ENCODE peak calls at places on chromosome 7, in seven cellular contexts. N is IMR-90, H is left ventricle myocardium inferior, A is MM.1S, E is lower leg skin, S is heart left ventricle, O is MCF 10A. B is an unnamed sample.

GRCh38 chr7:17625038-17625437 is 315.3 kb downstream of the SNX13 start:
- DNase-seq in N (peak), H (no peak), A (no peak), E (no peak), S (no peak), O (no peak), B (no peak)

GRCh38 chr7:45662540-45663166 is 88.5 kb downstream of the ADCY1 start:
- DNase-seq in N (no peak), H (no peak), A (no peak), E (peak), S (no peak), O (no peak), B (no peak)

GRCh38 chr7:100835903-100836811 is 8.8 kb upstream of the EPHB4 start:
- DNase-seq in N (no peak), H (peak), A (no peak), E (peak), S (peak), O (no peak), B (peak)

GRCh38 chr7:575425-576366 is 56.0 kb upstream of the PDGFA start:
- DNase-seq in N (no peak), H (no peak), A (no peak), E (no peak), S (no peak), O (no peak), B (no peak)

GRCh38 chr7:20561466-20561865 is 54.0 kb upstream of the ABCB5 start:
- DNase-seq in N (no peak), H (no peak), A (no peak), E (no peak), S (no peak), O (no peak), B (no peak)

GRCh38 chr7:117217636-117218035 is 105.2 kb downstream of the WNT2 start:
- DNase-seq in N (peak), H (no peak), A (no peak), E (no peak), S (no peak), O (no peak), B (no peak)

GRCh38 chr7:129719980-129720732 is 108.6 kb downstream of the NRF1 start:
- DNase-seq in N (peak), H (no peak), A (peak), E (no peak), S (no peak), O (no peak), B (no peak)

GRCh38 chr7:126727930-126728331 is 524.8 kb downstream of the GRM8 start:
- DNase-seq in N (no peak), H (no peak), A (peak), E (no peak), S (no peak), O (peak), B (no peak)

GRCh38 chr7:44286618-44287487 is 38.5 kb downstream of the CAMK2B start:
- DNase-seq in N (no peak), H (peak), A (no peak), E (peak), S (peak), O (no peak), B (peak)

GRCh38 chr7:100087055-100087750 is 1.6 kb upstream of the COPS6 start:
- DNase-seq in N (peak), H (no peak), A (no peak), E (no peak), S (no peak), O (no peak), B (no peak)

GRCh38 chr7:9600974-9601373 is 1167.6 kb downstream of the NXPH1 start:
- DNase-seq in N (no peak), H (no peak), A (no peak), E (no peak), S (no peak), O (peak), B (peak)

GRCh38 chr7:1721047-1721687 is 51.1 kb downstream of the ELFN1 start:
- DNase-seq in N (peak), H (no peak), A (no peak), E (no peak), S (no peak), O (peak), B (no peak)

GRCh38 chr7:1008733-1009363 is 25.9 kb downstream of the CYP2W1 start:
- DNase-seq in N (no peak), H (no peak), A (no peak), E (no peak), S (no peak), O (no peak), B (no peak)

GRCh38 chr7:145016068-145016467 is 180.2 kb upstream of the TPK1 start:
- DNase-seq in N (no peak), H (no peak), A (no peak), E (no peak), S (no peak), O (peak), B (no peak)

GRCh38 chr7:38211940-38212339 is 33.9 kb downstream of the STARD3NL start:
- DNase-seq in N (no peak), H (no peak), A (no peak), E (no peak), S (no peak), O (no peak), B (no peak)

GRCh38 chr7:130490888-130491771 is 755 bp upstream of the MEST start:
- DNase-seq in N (peak), H (no peak), A (peak), E (no peak), S (peak), O (no peak), B (peak)

GRCh38 chr7:118152149-118152548 is 31.8 kb upstream of the LSM8 start:
- DNase-seq in N (peak), H (no peak), A (no peak), E (no peak), S (no peak), O (no peak), B (no peak)

GRCh38 chr7:112199035-112199655 is 7.1 kb downstream of the DOCK4 start:
- DNase-seq in N (peak), H (no peak), A (no peak), E (no peak), S (no peak), O (peak), B (no peak)

GRCh38 chr7:142391191-142391992 is 133.5 kb upstream of the PRSS58 start:
- DNase-seq in N (peak), H (no peak), A (peak), E (no peak), S (no peak), O (peak), B (peak)

GRCh38 chr7:26423436-26423835 is 131.8 kb downstream of the SNX10 start:
- DNase-seq in N (no peak), H (no peak), A (no peak), E (no peak), S (no peak), O (no peak), B (no peak)

GRCh38 chr7:120521761-120522737 is 249.1 kb downstream of the KCND2 start:
- DNase-seq in N (no peak), H (no peak), A (no peak), E (no peak), S (no peak), O (no peak), B (no peak)

GRCh38 chr7:146656988-146657387 is 540.4 kb downstream of the CNTNAP2 start:
- DNase-seq in N (no peak), H (no peak), A (peak), E (no peak), S (no peak), O (no peak), B (no peak)

GRCh38 chr7:135188298-135188984 is 17.9 kb upstream of the CYREN start:
- DNase-seq in N (no peak), H (no peak), A (no peak), E (peak), S (no peak), O (no peak), B (no peak)

GRCh38 chr7:582081-582835 is 62.6 kb upstream of the PDGFA start:
- DNase-seq in N (no peak), H (no peak), A (no peak), E (no peak), S (peak), O (no peak), B (no peak)

GRCh38 chr7:73918926-73919693 is 58.2 kb downstream of the TMEM270 start:
- DNase-seq in N (no peak), H (no peak), A (no peak), E (peak), S (no peak), O (no peak), B (no peak)

GRCh38 chr7:101631224-101631714 is 2.2 kb upstream of the MYL10 start:
- DNase-seq in N (no peak), H (no peak), A (no peak), E (no peak), S (no peak), O (peak), B (no peak)

GRCh38 chr7:135976312-135977019 is 693 bp downstream of the MTPN start:
- DNase-seq in N (peak), H (no peak), A (peak), E (no peak), S (no peak), O (peak), B (no peak)

GRCh38 chr7:16210171-16210570 is 211.2 kb downstream of the CRPPA start:
- DNase-seq in N (no peak), H (no peak), A (no peak), E (no peak), S (no peak), O (no peak), B (no peak)

GRCh38 chr7:139851770-139852481 is 22.9 kb downstream of the TBXAS1 start:
- DNase-seq in N (no peak), H (no peak), A (no peak), E (peak), S (no peak), O (no peak), B (no peak)

GRCh38 chr7:139431010-139431409 is 52.5 kb downstream of the KLRG2 start:
- DNase-seq in N (no peak), H (no peak), A (no peak), E (no peak), S (no peak), O (no peak), B (no peak)

GRCh38 chr7:108063520-108063933 is 60.6 kb upstream of the LAMB1 start:
- DNase-seq in N (no peak), H (no peak), A (no peak), E (no peak), S (no peak), O (peak), B (no peak)

GRCh38 chr7:55774327-55775050 is 88.1 kb downstream of the SEPTIN14 start:
- DNase-seq in N (no peak), H (no peak), A (no peak), E (peak), S (no peak), O (peak), B (no peak)

GRCh38 chr7:26413007-26413691 is 121.5 kb downstream of the SNX10 start:
- DNase-seq in N (no peak), H (no peak), A (no peak), E (no peak), S (no peak), O (no peak), B (no peak)

GRCh38 chr7:115410427-115410805 is 488.5 kb downstream of the MDFIC start:
- DNase-seq in N (no peak), H (no peak), A (no peak), E (no peak), S (no peak), O (no peak), B (no peak)

GRCh38 chr7:38142736-38143135 is 35.3 kb upstream of the STARD3NL start:
- DNase-seq in N (no peak), H (no peak), A (no peak), E (no peak), S (no peak), O (no peak), B (no peak)

GRCh38 chr7:18102576-18102975 is 74.9 kb upstream of the PRPS1L1 start:
- DNase-seq in N (no peak), H (no peak), A (no peak), E (no peak), S (no peak), O (no peak), B (no peak)

GRCh38 chr7:95047291-95047690 is 139.9 kb downstream of the PPP1R9A start:
- DNase-seq in N (no peak), H (no peak), A (no peak), E (no peak), S (no peak), O (no peak), B (no peak)

GRCh38 chr7:95046494-95047240 is 139.3 kb downstream of the PPP1R9A start:
- DNase-seq in N (no peak), H (no peak), A (no peak), E (no peak), S (no peak), O (no peak), B (no peak)

DNA sequence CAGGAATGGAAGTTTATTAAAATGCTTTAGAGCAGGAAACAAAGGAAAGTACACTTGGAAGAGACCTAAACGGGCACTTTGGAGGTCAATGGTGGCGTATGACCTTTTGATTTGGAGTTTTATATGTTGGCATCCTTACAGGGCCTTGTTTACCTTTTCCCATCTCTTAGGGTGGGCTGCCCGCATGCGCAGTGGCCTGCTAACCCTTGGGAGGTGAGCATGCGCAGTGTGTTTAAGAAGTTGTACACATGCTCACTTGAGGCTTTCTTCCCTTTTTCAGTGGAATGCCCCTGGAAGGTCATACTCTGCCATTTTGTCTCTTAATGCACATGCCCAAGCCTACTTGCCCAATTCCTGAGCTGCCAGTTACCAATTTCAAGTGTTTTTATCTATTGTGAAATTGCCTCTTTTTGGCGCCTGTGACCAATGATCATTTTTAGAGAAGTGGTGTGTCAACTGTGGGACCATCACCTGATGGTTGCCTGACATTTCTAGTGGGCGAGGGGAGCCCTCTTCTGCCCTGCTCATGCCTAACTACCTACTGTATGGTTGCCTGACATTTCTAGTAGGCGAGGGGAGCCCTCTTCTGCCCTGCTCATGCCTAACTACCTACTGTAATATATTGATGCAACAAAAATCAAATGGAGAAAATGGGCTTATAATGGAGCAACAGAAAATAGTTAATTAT is 138.0 kb downstream of the PPP1R9A start:
- DNase-seq in N (no peak), H (no peak), A (peak), E (no peak), S (no peak), O (peak), B (no peak)
- TF ChIP-seq CTCF in N (no peak), H (peak), A (peak), E (no peak), S (no peak), O (peak), B (no peak)

GRCh38 chr7:30087371-30087770 is 47.4 kb upstream of the MTURN start:
- DNase-seq in N (no peak), H (no peak), A (peak), E (no peak), S (no peak), O (no peak), B (no peak)

GRCh38 chr7:30093351-30094019 is 41.3 kb upstream of the MTURN start:
- DNase-seq in N (peak), H (peak), A (no peak), E (no peak), S (peak), O (no peak), B (no peak)

GRCh38 chr7:30088362-30088761 is 46.4 kb upstream of the MTURN start:
- DNase-seq in N (no peak), H (no peak), A (no peak), E (no peak), S (no peak), O (no peak), B (no peak)

GRCh38 chr7:30091431-30092386 is 43.1 kb upstream of the MTURN start:
- DNase-seq in N (peak), H (no peak), A (no peak), E (no peak), S (no peak), O (peak), B (no peak)

DNA sequence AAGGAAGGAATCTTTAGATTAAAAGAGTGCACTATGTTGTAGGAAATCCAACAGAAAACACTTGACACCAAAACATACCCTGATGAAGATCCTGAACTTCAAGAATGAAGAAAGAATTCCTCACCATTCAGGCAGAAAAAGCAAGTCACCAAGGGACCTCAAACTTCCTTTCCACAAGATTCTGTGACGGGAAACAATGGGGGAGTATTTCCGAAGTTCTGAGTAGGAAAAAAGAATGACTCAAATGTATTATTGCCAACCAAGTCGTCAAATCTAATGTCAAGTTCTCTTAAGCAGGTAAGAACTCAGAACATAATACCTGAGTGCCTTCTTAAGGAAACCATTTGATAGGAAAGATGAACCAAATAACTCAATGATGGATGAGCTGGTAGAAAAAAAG is 44.7 kb upstream of the MTURN start:
- DNase-seq in N (no peak), H (no peak), A (no peak), E (no peak), S (no peak), O (no peak), B (no peak)
- TF ChIP-seq CTCF in N (no peak), H (no peak), A (no peak), E (no peak), S (no peak), O (no peak), B (no peak)

DNA sequence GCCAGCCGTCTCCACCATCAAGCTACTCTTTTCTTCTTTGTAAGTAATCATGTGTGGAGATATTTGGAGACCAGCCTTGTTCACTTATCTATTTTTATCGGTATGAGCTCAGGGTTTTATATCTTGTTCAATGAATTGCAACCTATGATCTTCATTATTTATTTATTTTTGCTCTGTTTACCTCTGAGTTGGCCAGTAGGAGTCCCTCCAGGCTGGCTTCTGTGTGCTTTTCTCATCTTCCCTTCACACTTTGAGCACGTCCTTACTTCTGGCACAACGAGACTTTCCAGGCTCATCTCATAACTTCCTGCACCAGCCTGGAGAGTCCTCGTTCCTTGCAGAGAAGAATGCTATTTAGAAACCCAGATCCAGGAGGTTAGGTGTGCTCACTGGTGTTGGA is 375.8 kb upstream of the PODXL start:
- DNase-seq in N (no peak), H (no peak), A (no peak), E (peak), S (no peak), O (no peak), B (no peak)
- TF ChIP-seq CTCF in N (no peak), H (no peak), A (no peak), E (no peak), S (no peak), O (no peak), B (no peak)

GRCh38 chr7:24991333-24991732 is 11.4 kb upstream of the OSBPL3 start:
- DNase-seq in N (no peak), H (no peak), A (no peak), E (no peak), S (no peak), O (no peak), B (no peak)
- TF ChIP-seq CTCF in N (no peak), H (no peak), A (no peak), E (no peak), S (no peak), O (no peak), B (no peak)